ENCODE peak calls at places on chromosomes 4 and X, in seven cellular contexts. W, D, I, G, R, V and C are unnamed samples.
A peak's percentile ranks its signal among the peaks of the same experiment; 100 is the strongest.

GRCh38 chr4:151614532-151614931 is 146.3 kb downstream of the GATB start:
- DNase-seq in W (no peak), R (no peak), V (peak; percentile 23), G (no peak), D (no peak), I (no peak), C (no peak)

GRCh38 chr4:138943893-138944292 is 71.7 kb upstream of the NOCT start:
- DNase-seq in D (no peak), I (no peak), R (no peak), V (peak; percentile 88), G (peak; percentile 19), W (no peak), C (no peak)

GRCh38 chrX:122546269-122546668 is 637.8 kb upstream of the GRIA3 start:
- DNase-seq in V (peak; percentile 74), W (no peak), D (no peak), R (no peak), G (no peak), I (no peak), C (no peak)

GRCh38 chrX:154369453-154370299 is 4.8 kb downstream of the FLNA start:
- DNase-seq in R (peak; percentile 84), G (peak; percentile 65), W (peak; percentile 95), D (peak; percentile 95), I (peak; percentile 95), V (peak; percentile 51), C (peak; percentile 88)

GRCh38 chrX:45714864-45715263 is 514.2 kb upstream of the DIPK2B start:
- DNase-seq in V (peak; percentile 21), G (no peak), R (no peak), I (no peak), W (peak; percentile 71), D (peak; percentile 79), C (no peak)

GRCh38 chr4:100079264-100079663 is 111.0 kb downstream of the DDIT4L start:
- DNase-seq in V (no peak), D (no peak), R (no peak), G (no peak), W (no peak), I (no peak), C (no peak)

GRCh38 chr4:35247047-35247446 is 997.3 kb downstream of the ARAP2 start:
- DNase-seq in G (no peak), D (no peak), W (no peak), V (no peak), I (peak; percentile 50), R (no peak), C (no peak)

GRCh38 chr4:146112389-146112788 is 63.1 kb upstream of the LSM6 start:
- DNase-seq in G (no peak), I (no peak), D (no peak), R (no peak), V (no peak), W (no peak), C (no peak)

GRCh38 chr4:165489786-165490185 is 111.0 kb downstream of the CPE start:
- DNase-seq in R (no peak), I (no peak), D (no peak), V (no peak), W (no peak), G (no peak), C (no peak)

GRCh38 chrX:153245288-153245731 is 66.2 kb downstream of the MAGEA1 start:
- DNase-seq in W (no peak), G (no peak), V (no peak), D (peak; percentile 0), I (peak; percentile 74), R (peak; percentile 61), C (peak; percentile 37)
- H3K9ac ChIP-seq in W (no peak overlapping the region), G (peak overlapping the region; percentile 76), V (no peak overlapping the region), D (no peak overlapping the region), I (no peak overlapping the region), R (no peak overlapping the region), C (peak overlapping the region; percentile 59)

DNA sequence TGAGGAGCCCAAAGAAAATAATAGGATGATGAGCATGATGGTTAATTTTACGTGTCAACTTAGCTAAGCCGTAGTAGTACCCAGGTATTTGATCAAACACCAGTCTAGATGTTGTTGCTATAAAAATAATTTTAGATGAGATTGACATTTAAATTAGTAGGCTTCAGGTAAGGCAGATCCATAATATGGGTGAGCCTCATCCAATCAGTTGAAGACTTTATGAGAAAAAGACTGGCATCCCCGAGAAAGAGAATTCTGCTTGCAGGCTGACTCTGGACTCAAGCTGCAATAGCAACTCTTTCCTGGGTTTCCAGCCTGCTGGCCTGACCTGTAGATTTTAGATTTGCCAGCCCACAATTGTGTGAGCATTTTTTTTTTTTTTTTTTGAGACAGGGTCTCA is 192.8 kb upstream of the LNX1 start:
- DNase-seq in G (no peak), W (no peak), I (no peak), R (no peak), D (no peak), V (no peak), C (no peak)
- H3K4ac ChIP-seq in G (no peak overlapping the region), W (peak overlapping the region; percentile 70), I (no peak overlapping the region), R (no peak overlapping the region), D (peak overlapping the region; percentile 75), V (no peak overlapping the region), C (no peak overlapping the region)

DNA sequence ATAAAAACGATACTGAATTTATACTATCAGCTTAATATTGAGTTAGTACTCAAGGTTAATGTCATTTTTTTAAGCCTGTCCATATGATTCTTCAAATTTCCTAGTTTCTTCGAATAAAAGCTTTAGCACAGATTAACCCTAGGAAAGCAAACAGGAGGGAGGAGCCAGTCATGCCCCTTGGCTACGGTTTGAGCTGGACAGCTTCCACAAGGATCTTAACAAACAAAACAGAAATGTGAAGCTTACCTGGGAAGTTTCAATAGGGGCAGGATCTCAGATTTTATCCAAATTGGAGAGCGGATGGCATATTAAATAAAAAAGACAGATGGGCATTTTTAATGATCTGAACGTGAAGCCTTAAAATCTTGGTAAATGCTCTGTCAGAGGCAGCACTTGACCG is 2.3 kb downstream of the NWD2 start:
- DNase-seq in D (no peak), W (no peak), V (no peak), R (no peak), I (no peak), G (no peak), C (no peak)
- H3K27me3 ChIP-seq in D (peaks cover 30% of the 10 kb centered on the region), W (no peaks in the 10 kb centered on the region), V (peaks cover 34% of the 10 kb centered on the region), R (peaks cover 14% of the 10 kb centered on the region), I (peaks cover 22% of the 10 kb centered on the region), G (peaks cover 52% of the 10 kb centered on the region), C (peaks cover 33% of the 10 kb centered on the region)

GRCh38 chr4:185332575-185333464 is 62.9 kb downstream of the LRP2BP start:
- DNase-seq in R (no peak), W (no peak), V (no peak), G (no peak), I (no peak), D (no peak), C (no peak)
- H3K9ac ChIP-seq in R (no peak overlapping the region), W (no peak overlapping the region), V (no peak overlapping the region), G (no peak overlapping the region), I (no peak overlapping the region), D (no peak overlapping the region), C (no peak overlapping the region)

GRCh38 chr4:80101768-80102116 is 28.7 kb upstream of the ANTXR2 start:
- DNase-seq in V (no peak), I (no peak), G (no peak), D (no peak), R (no peak), W (peak; percentile 69), C (no peak)

GRCh38 chr4:80101086-80101767 is 28.2 kb upstream of the ANTXR2 start:
- DNase-seq in W (no peak), G (no peak), I (no peak), D (no peak), V (peak; percentile 74), R (no peak), C (no peak)

GRCh38 chr4:80097395-80098177 is 24.6 kb upstream of the ANTXR2 start:
- DNase-seq in D (peak; percentile 57), V (peak; percentile 44), R (no peak), W (peak; percentile 83), G (no peak), I (no peak), C (no peak)

GRCh38 chr4:80098635-80099034 is 25.6 kb upstream of the ANTXR2 start:
- DNase-seq in G (no peak), V (no peak), D (no peak), R (no peak), I (no peak), W (no peak), C (no peak)

GRCh38 chr4:80099671-80100070 is 26.6 kb upstream of the ANTXR2 start:
- DNase-seq in R (no peak), V (no peak), W (peak; percentile 31), G (no peak), I (no peak), D (peak; percentile 13), C (no peak)
- H3K4ac ChIP-seq in R (no peak overlapping the region), V (no peak overlapping the region), W (no peak overlapping the region), G (no peak overlapping the region), I (no peak overlapping the region), D (no peak overlapping the region), C (no peak overlapping the region)

GRCh38 chrX:16885628-16886027 is 15.5 kb upstream of the RBBP7 start:
- DNase-seq in R (no peak), G (no peak), V (no peak), I (no peak), D (no peak), W (no peak), C (no peak)
- H3K27me3 ChIP-seq in R (no peaks in the 10 kb centered on the region), G (no peaks in the 10 kb centered on the region), V (no peaks in the 10 kb centered on the region), I (no peaks in the 10 kb centered on the region), D (peaks cover 39% of the 10 kb centered on the region), W (peaks cover 21% of the 10 kb centered on the region), C (no peaks in the 10 kb centered on the region)

GRCh38 chr4:25635501-25635900 is 20.1 kb upstream of the SLC34A2 start:
- DNase-seq in I (peak; percentile 37), R (no peak), D (no peak), W (no peak), G (no peak), V (peak; percentile 63), C (no peak)
- H3K9ac ChIP-seq in I (no peak overlapping the region), R (no peak overlapping the region), D (no peak overlapping the region), W (no peak overlapping the region), G (no peak overlapping the region), V (no peak overlapping the region), C (no peak overlapping the region)

DNA sequence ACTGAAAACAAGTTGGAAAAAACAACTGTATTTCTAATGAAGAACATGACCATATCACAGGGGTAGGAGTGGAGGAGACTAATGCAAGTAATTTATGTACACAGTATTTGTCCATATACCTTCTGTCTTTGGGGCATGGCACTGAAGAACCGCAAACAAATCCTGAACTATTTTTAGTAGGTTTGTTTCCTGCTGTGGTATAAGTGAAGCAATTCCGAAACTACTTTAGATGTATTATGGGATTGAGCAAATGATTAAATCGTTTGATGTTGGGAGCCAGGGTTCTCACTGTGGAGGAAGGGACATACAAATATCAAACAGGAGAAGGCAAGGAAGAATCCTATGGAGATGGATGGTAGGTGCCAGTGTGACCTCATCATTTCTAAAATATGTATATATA is 18.9 kb upstream of the SH3KBP1 start:
- DNase-seq in W (no peak), D (no peak), R (no peak), V (no peak), G (no peak), I (no peak), C (no peak)
- H3K4ac ChIP-seq in W (no peak overlapping the region), D (no peak overlapping the region), R (no peak overlapping the region), V (no peak overlapping the region), G (no peak overlapping the region), I (no peak overlapping the region), C (no peak overlapping the region)

GRCh38 chr4:122588453-122589238 is 32.2 kb downstream of the IL21 start:
- DNase-seq in I (no peak), D (peak; percentile 81), W (peak; percentile 91), V (no peak), G (no peak), R (no peak), C (no peak)
- H3K27me3 ChIP-seq in I (no peaks in the 10 kb centered on the region), D (no peaks in the 10 kb centered on the region), W (no peaks in the 10 kb centered on the region), V (no peaks in the 10 kb centered on the region), G (no peaks in the 10 kb centered on the region), R (no peaks in the 10 kb centered on the region), C (no peaks in the 10 kb centered on the region)

GRCh38 chrX:10010686-10011085 is 43.5 kb downstream of the CLDN34 start:
- DNase-seq in I (peak; percentile 70), D (peak; percentile 76), W (peak; percentile 70), V (peak; percentile 19), R (no peak), G (no peak), C (no peak)
- H3K9ac ChIP-seq in I (no peak overlapping the region), D (no peak overlapping the region), W (no peak overlapping the region), V (no peak overlapping the region), R (no peak overlapping the region), G (no peak overlapping the region), C (no peak overlapping the region)